ENCODE peak calls at places on chromosomes 11 and 22, in five cellular contexts. M is RWPE2, B is neural progenitor cell, Y is astrocyte of the spinal cord, F is esophagus squamous epithelium. L is an unnamed sample.

GRCh38 chr22:49322231-49322630 is 505.4 kb downstream of the BRD1 start:
- DNase-seq in M (no peak), B (no peak), Y (no peak), F (no peak), L (no peak)

GRCh38 chr11:6628526-6628925 is 9.3 kb upstream of the TPP1 start:
- DNase-seq in M (no peak), B (no peak), Y (no peak), F (no peak), L (no peak)

GRCh38 chr11:77151804-77152513 is 23.9 kb downstream of the MYO7A start:
- DNase-seq in M (no peak), B (no peak), Y (no peak), F (no peak), L (no peak)

GRCh38 chr11:100687630-100688395 is 725 bp downstream of the ARHGAP42 start:
- DNase-seq in M (no peak), B (peak), Y (peak), F (no peak), L (no peak)

GRCh38 chr11:86990079-86990478 is 34.9 kb upstream of the FZD4 start:
- DNase-seq in M (no peak), B (no peak), Y (peak), F (no peak), L (no peak)

GRCh38 chr22:26857169-26857568 is 199.8 kb downstream of the MIAT start:
- DNase-seq in M (no peak), B (no peak), Y (no peak), F (no peak), L (no peak)

GRCh38 chr11:87002918-87003317 is 34.8 kb upstream of the TMEM135 start:
- DNase-seq in M (no peak), B (no peak), Y (no peak), F (no peak), L (no peak)

GRCh38 chr22:41226728-41227655 is 13.7 kb downstream of the CHADL start:
- DNase-seq in M (no peak), B (no peak), Y (no peak), F (no peak), L (no peak)

GRCh38 chr22:44437493-44438015 is 60.5 kb downstream of the RTL6 start:
- DNase-seq in M (no peak), B (no peak), Y (peak), F (no peak), L (no peak)

GRCh38 chr11:124669193-124669592 is 4.3 kb downstream of the SIAE start:
- DNase-seq in M (no peak), B (peak), Y (peak), F (no peak), L (no peak)

GRCh38 chr11:64165482-64165841 is 451 bp downstream of the MACROD1 start:
- DNase-seq in M (no peak), B (no peak), Y (no peak), F (no peak), L (no peak)

GRCh38 chr22:50577987-50578775 is at the start of gene CPT1B:
- DNase-seq in M (no peak), B (no peak), Y (no peak), F (no peak), L (no peak)

GRCh38 chr11:69480547-69481392 is 693 bp upstream of the LINC01488 start:
- DNase-seq in M (no peak), B (no peak), Y (peak), F (no peak), L (no peak)

GRCh38 chr22:19109198-19110063 is 12.8 kb downstream of the DGCR2 start:
- DNase-seq in M (no peak), B (no peak), Y (peak), F (no peak), L (no peak)

GRCh38 chr22:35868938-35869337 is 151.3 kb downstream of the APOL5 start:
- DNase-seq in M (no peak), B (peak), Y (no peak), F (no peak), L (no peak)

GRCh38 chr11:12413141-12414055 is 36.0 kb downstream of the PARVA start:
- DNase-seq in M (no peak), B (no peak), Y (no peak), F (no peak), L (no peak)

GRCh38 chr11:126636911-126637799 is 281.7 kb downstream of the ST3GAL4 start:
- DNase-seq in M (no peak), B (no peak), Y (peak), F (no peak), L (no peak)

GRCh38 chr22:41620646-41621098 is at the start of gene DESI1:
- DNase-seq in M (no peak), B (no peak), Y (peak), F (no peak), L (no peak)

GRCh38 chr11:86068138-86068861 is 584 bp downstream of the PICALM start:
- DNase-seq in M (no peak), B (peak), Y (no peak), F (no peak), L (peak)

GRCh38 chr11:26987205-26987604 is 6.7 kb upstream of the FIBIN start:
- DNase-seq in M (no peak), B (no peak), Y (no peak), F (no peak), L (no peak)

GRCh38 chr22:38285015-38285414 is 12.2 kb upstream of the TMEM184B start:
- DNase-seq in M (no peak), B (no peak), Y (no peak), F (no peak), L (no peak)

GRCh38 chr22:43867839-43868652 is 5.7 kb upstream of the SULT4A1 start:
- DNase-seq in M (no peak), B (peak), Y (peak), F (no peak), L (no peak)

GRCh38 chr11:10931761-10932700 is 74.2 kb upstream of the ZBED5 start:
- DNase-seq in M (no peak), B (peak), Y (no peak), F (no peak), L (no peak)

GRCh38 chr11:45163956-45164575 is 17.6 kb downstream of the PRDM11 start:
- DNase-seq in M (no peak), B (no peak), Y (peak), F (no peak), L (no peak)

GRCh38 chr11:111089759-111090158 is 155.8 kb upstream of the POU2AF2 start:
- DNase-seq in M (no peak), B (no peak), Y (no peak), F (no peak), L (no peak)

GRCh38 chr22:37172266-37173245 is 15.5 kb downstream of the C1QTNF6 start:
- DNase-seq in M (peak), B (no peak), Y (no peak), F (no peak), L (no peak)

GRCh38 chr11:19738124-19738523 is 25.5 kb downstream of the NAV2 start:
- DNase-seq in M (no peak), B (no peak), Y (no peak), F (no peak), L (no peak)

GRCh38 chr11:19524171-19524671 is 188.4 kb upstream of the NAV2 start:
- DNase-seq in M (no peak), B (no peak), Y (peak), F (no peak), L (no peak)

GRCh38 chr11:1297011-1297575 is 12.3 kb downstream of the TOLLIP start:
- DNase-seq in M (peak), B (no peak), Y (no peak), F (no peak), L (no peak)

GRCh38 chr11:103880968-103881367 is 155.5 kb upstream of the DDI1 start:
- DNase-seq in M (no peak), B (no peak), Y (no peak), F (no peak), L (no peak)

GRCh38 chr22:46055176-46055850 is 78.4 kb upstream of the WNT7B start:
- DNase-seq in M (peak), B (no peak), Y (peak), F (no peak), L (no peak)

GRCh38 chr22:38724926-38725571 is 19.3 kb downstream of the GTPBP1 start:
- DNase-seq in M (no peak), B (peak), Y (peak), F (no peak), L (no peak)

GRCh38 chr11:114610984-114611944 is 15.7 kb upstream of the NXPE4 start:
- DNase-seq in M (no peak), B (no peak), Y (no peak), F (no peak), L (no peak)

GRCh38 chr11:98230678-98231077 is 790.1 kb upstream of the CNTN5 start:
- DNase-seq in M (no peak), B (no peak), Y (no peak), F (no peak), L (no peak)

GRCh38 chr11:67167086-67167485 is 48.0 kb downstream of the KDM2A start:
- DNase-seq in M (no peak), B (no peak), Y (no peak), F (no peak), L (no peak)

GRCh38 chr22:29308791-29309262 is 2.4 kb downstream of the GAS2L1 start:
- DNase-seq in M (peak), B (no peak), Y (peak), F (no peak), L (no peak)

GRCh38 chr11:2924821-2925675 is 4.2 kb downstream of the PHLDA2 start:
- DNase-seq in M (no peak), B (no peak), Y (no peak), F (no peak), L (no peak)

GRCh38 chr11:107999759-108000455 is 8.8 kb upstream of the CUL5 start:
- DNase-seq in M (no peak), B (peak), Y (peak), F (no peak), L (no peak)

GRCh38 chr22:47768027-47768426 is 1005.6 kb downstream of the TBC1D22A start:
- DNase-seq in M (no peak), B (no peak), Y (no peak), F (no peak), L (no peak)

DNA sequence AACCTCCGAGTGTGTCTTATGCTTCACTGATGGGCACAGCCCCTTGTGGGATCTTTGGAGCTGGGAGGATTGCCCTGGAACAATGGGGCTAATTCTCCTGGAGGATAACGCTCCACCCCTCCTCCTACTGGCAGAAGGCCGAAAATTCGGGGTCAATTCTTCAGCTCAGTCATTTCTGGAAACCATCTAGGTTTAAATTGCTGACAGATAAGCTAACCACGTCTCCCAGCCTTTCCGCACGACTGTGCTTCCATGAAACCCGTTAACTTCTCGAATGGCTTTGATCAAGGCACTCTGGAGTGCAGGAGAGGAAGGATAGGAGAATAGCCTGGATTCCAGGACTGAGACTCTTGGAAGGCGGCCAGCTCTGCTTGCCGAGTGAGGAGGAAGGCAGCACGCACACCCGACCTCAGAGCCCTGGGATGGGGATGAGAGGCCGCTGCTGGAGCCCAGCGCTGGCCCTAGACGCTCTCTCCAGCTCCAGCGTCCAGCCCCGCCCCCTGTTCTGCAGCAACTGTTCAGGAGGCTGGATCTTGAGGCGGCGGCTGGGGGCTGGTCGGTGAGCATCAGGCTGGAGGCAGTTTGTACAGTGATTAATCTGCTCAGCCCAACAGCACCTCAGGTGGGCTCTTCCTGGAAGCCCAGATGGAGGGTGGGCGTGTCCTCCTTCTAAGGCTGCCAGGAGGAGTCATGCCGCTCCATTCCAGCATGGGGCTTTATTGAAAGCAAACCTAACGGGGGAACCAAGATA is 176.7 kb upstream of the NCAM1 start:
- DNase-seq in M (no peak), B (peak), Y (peak), F (no peak), L (peak)
- TF ChIP-seq CTCF in M (no peak), B (peak), Y (no peak), F (no peak), L (no peak)

DNA sequence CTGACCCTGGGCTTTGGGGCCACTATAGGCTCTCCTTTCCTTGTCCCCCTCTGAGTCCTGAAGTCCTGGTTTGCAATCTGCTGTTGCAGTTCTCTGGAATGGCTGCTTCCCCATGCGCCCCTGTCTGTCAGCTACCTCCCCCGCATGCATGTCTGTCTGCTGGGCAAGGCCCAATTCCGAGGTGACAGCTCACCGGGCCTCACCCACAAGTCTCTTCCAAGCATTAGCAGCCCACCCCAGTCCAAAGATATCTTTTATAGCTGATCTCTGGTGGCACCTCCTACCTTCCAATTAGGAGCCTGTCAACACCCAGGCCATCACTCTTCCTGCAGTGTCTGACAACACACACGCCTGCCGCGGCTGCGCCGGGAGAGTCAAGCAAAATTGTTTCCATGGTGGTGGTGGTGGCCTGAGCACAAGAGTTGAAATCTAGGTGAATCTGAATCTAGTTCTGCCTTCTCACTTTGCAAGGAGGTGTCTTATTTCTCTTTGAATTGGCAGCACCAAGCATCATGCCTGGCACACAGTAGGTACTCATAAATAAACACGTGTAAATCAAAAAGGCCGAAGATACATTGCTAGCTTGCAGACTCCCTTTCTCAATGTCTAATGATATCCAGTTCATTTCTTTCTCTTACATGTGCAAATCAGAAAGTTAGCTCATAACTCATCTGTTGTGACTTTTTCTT is 1.2 kb upstream of the LMO2 start:
- DNase-seq in M (no peak), B (no peak), Y (no peak), F (no peak), L (no peak)
- H3K4me3 ChIP-seq in M (no peak), B (no peak), Y (no peak), F (no peak), L (no peak)

DNA sequence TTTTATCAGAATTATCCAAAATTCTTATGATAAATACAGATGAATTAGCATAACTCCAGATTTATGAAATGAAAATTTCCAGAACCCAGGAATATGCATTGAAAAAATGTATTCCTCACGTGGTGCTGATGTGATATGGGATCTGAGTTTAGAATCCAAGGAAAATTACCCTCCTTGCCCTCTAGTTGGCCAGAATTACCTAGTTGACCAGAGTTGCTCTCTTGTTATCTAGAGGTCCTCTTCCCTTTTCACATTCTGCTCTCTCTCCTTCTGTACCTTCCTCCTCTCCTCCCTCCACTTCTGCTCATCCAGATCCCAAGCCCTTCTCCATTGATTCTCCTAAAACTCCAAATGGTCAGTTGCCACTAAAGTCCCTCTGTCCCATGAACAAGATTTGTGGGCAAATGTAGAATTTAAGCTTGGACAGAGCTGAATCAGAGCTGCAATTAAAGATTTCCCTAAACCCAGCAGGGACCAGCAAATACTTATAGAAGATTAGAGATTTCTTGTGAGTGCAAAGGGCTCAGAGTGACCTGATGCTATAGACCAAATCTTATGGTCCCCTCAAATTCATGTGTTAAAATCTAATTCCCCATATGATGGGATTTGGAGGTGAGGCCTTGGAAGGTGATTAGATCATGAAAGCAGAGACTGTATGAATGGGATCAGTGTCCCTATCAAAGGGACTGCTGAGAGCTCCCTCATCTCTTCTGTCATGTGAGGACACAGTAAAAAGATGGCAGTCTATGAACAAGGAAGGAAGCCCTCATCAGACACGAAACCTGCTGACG is 103.2 kb upstream of the IGLL5 start:
- DNase-seq in M (no peak), B (no peak), Y (no peak), F (no peak), L (no peak)
- TF ChIP-seq CTCF in M (no peak), B (peak), Y (no peak), F (no peak), L (no peak)

GRCh38 chr11:68311155-68312116 is 955 bp upstream of the LRP5 start:
- DNase-seq in M (no peak), B (no peak), Y (no peak), F (no peak), L (no peak)
- H3K4me3 ChIP-seq in M (no peak), B (peak), Y (no peak), F (peak), L (peak)

L was measured in thoracic aorta.